ENCODE peak calls at places on chromosomes 11 and 22, in ten cellular contexts. One of them, this sample, is unnamed.

GRCh38 chr22:45945621-45946020 is 31.3 kb downstream of the WNT7B start:
- DNase-seq in GM06990: no peak
- DNase-seq in fibroblast of pulmonary artery: no peak
- DNase-seq in 8988T: no peak
- DNase-seq in cardiac muscle cell: no peak
- DNase-seq in GM13976: no peak
- DNase-seq in RPMI7951: no peak
- DNase-seq in LoVo: no peak
- DNase-seq in stimulated activated CD8-positive, alpha-beta memory T cell treated with anti-CD3 and anti-CD28 coated beads, Interleukin-2, amount 100 ng/mL, for 1 hour: no peak
- DNase-seq in colonic mucosa: no peak
- DNase-seq in this sample: no peak

GRCh38 chr11:47659273-47659672 is 16.9 kb upstream of the MTCH2 start:
- DNase-seq in cardiac muscle cell: peak; percentile 37
- DNase-seq in RPMI7951: no peak
- DNase-seq in colonic mucosa: no peak
- DNase-seq in 8988T: no peak
- DNase-seq in GM06990: no peak
- DNase-seq in LoVo: no peak
- DNase-seq in stimulated activated CD8-positive, alpha-beta memory T cell treated with anti-CD3 and anti-CD28 coated beads, Interleukin-2, amount 100 ng/mL, for 1 hour: no peak
- DNase-seq in fibroblast of pulmonary artery: peak; percentile 25
- DNase-seq in GM13976: no peak
- DNase-seq in this sample: no peak

GRCh38 chr11:134364261-134364660 is 32.5 kb downstream of the GLB1L2 start:
- DNase-seq in RPMI7951: no peak
- DNase-seq in GM13976: no peak
- DNase-seq in fibroblast of pulmonary artery: no peak
- DNase-seq in cardiac muscle cell: no peak
- DNase-seq in colonic mucosa: no peak
- DNase-seq in LoVo: no peak
- DNase-seq in 8988T: no peak
- DNase-seq in stimulated activated CD8-positive, alpha-beta memory T cell treated with anti-CD3 and anti-CD28 coated beads, Interleukin-2, amount 100 ng/mL, for 1 hour: no peak
- DNase-seq in GM06990: no peak
- DNase-seq in this sample: no peak

GRCh38 chr11:71927813-71928738 is at the start of gene XNDC1N:
- DNase-seq in stimulated activated CD8-positive, alpha-beta memory T cell treated with anti-CD3 and anti-CD28 coated beads, Interleukin-2, amount 100 ng/mL, for 1 hour: peak; percentile 54
- DNase-seq in LoVo: peak; percentile 88
- DNase-seq in GM13976: peak; percentile 83
- DNase-seq in 8988T: peak; percentile 63
- DNase-seq in fibroblast of pulmonary artery: peak; percentile 89
- DNase-seq in RPMI7951: peak; percentile 88
- DNase-seq in cardiac muscle cell: peak; percentile 91
- DNase-seq in GM06990: peak; percentile 85
- DNase-seq in colonic mucosa: peak; percentile 71
- DNase-seq in this sample: peak; percentile 90

GRCh38 chr11:61507962-61508824 is at the start of gene LRRC10B:
- DNase-seq in LoVo: peak; percentile 46
- DNase-seq in fibroblast of pulmonary artery: no peak
- DNase-seq in stimulated activated CD8-positive, alpha-beta memory T cell treated with anti-CD3 and anti-CD28 coated beads, Interleukin-2, amount 100 ng/mL, for 1 hour: no peak
- DNase-seq in 8988T: no peak
- DNase-seq in GM13976: peak; percentile 70
- DNase-seq in cardiac muscle cell: no peak
- DNase-seq in GM06990: no peak
- DNase-seq in RPMI7951: no peak
- DNase-seq in colonic mucosa: peak; percentile 84
- DNase-seq in this sample: peak; percentile 19

GRCh38 chr11:16511109-16511806 is 154.9 kb upstream of the SOX6 start:
- DNase-seq in GM06990: no peak
- DNase-seq in colonic mucosa: no peak
- DNase-seq in GM13976: no peak
- DNase-seq in fibroblast of pulmonary artery: peak; percentile 2
- DNase-seq in cardiac muscle cell: peak; percentile 3
- DNase-seq in 8988T: no peak
- DNase-seq in LoVo: no peak
- DNase-seq in RPMI7951: no peak
- DNase-seq in stimulated activated CD8-positive, alpha-beta memory T cell treated with anti-CD3 and anti-CD28 coated beads, Interleukin-2, amount 100 ng/mL, for 1 hour: no peak
- DNase-seq in this sample: peak; percentile 75

GRCh38 chr11:72224587-72225410 is at the start of gene INPPL1:
- DNase-seq in GM06990: peak; percentile 58
- DNase-seq in colonic mucosa: peak; percentile 65
- DNase-seq in GM13976: peak; percentile 48
- DNase-seq in 8988T: peak; percentile 39
- DNase-seq in fibroblast of pulmonary artery: peak; percentile 37
- DNase-seq in stimulated activated CD8-positive, alpha-beta memory T cell treated with anti-CD3 and anti-CD28 coated beads, Interleukin-2, amount 100 ng/mL, for 1 hour: no peak
- DNase-seq in LoVo: no peak
- DNase-seq in RPMI7951: peak; percentile 37
- DNase-seq in cardiac muscle cell: peak; percentile 58
- DNase-seq in this sample: peak; percentile 51

GRCh38 chr11:10818594-10818993 is 9.9 kb upstream of the EIF4G2 start:
- DNase-seq in colonic mucosa: no peak
- DNase-seq in stimulated activated CD8-positive, alpha-beta memory T cell treated with anti-CD3 and anti-CD28 coated beads, Interleukin-2, amount 100 ng/mL, for 1 hour: no peak
- DNase-seq in fibroblast of pulmonary artery: no peak
- DNase-seq in GM06990: no peak
- DNase-seq in RPMI7951: peak; percentile 36
- DNase-seq in cardiac muscle cell: no peak
- DNase-seq in GM13976: no peak
- DNase-seq in 8988T: no peak
- DNase-seq in LoVo: peak; percentile 66
- DNase-seq in this sample: peak; percentile 96

GRCh38 chr22:26592368-26593015 is 2.6 kb upstream of the TPST2 start:
- DNase-seq in 8988T: no peak
- DNase-seq in stimulated activated CD8-positive, alpha-beta memory T cell treated with anti-CD3 and anti-CD28 coated beads, Interleukin-2, amount 100 ng/mL, for 1 hour: no peak
- DNase-seq in GM06990: peak; percentile 46
- DNase-seq in GM13976: peak; percentile 60
- DNase-seq in fibroblast of pulmonary artery: no peak
- DNase-seq in cardiac muscle cell: no peak
- DNase-seq in RPMI7951: no peak
- DNase-seq in LoVo: no peak
- DNase-seq in colonic mucosa: peak; percentile 45
- DNase-seq in this sample: no peak

GRCh38 chr22:37262346-37262745 is 18.3 kb upstream of the RAC2 start:
- DNase-seq in colonic mucosa: no peak
- DNase-seq in RPMI7951: no peak
- DNase-seq in GM13976: no peak
- DNase-seq in cardiac muscle cell: no peak
- DNase-seq in stimulated activated CD8-positive, alpha-beta memory T cell treated with anti-CD3 and anti-CD28 coated beads, Interleukin-2, amount 100 ng/mL, for 1 hour: no peak
- DNase-seq in 8988T: no peak
- DNase-seq in LoVo: no peak
- DNase-seq in fibroblast of pulmonary artery: no peak
- DNase-seq in GM06990: no peak
- DNase-seq in this sample: no peak